ENCODE peak calls at places on chromosomes 16 and 17, in six cellular contexts. O, D, Y, A, C and I are unnamed samples.

GRCh38 chr16:50478773-50479149 is 69.4 kb upstream of the NKD1 start:
- DNase-seq in O (no peak), D (no peak), Y (peak; percentile 32), A (no peak), C (no peak), I (no peak)

GRCh38 chr17:78284146-78284545 is 52.7 kb downstream of the TMEM235 start:
- DNase-seq in O (peak; percentile 66), D (no peak), Y (no peak), A (peak; percentile 38), C (peak; percentile 94), I (peak; percentile 78)

GRCh38 chr17:49108318-49108717 is 24.3 kb upstream of the B4GALNT2 start:
- DNase-seq in O (peak; percentile 60), D (no peak), Y (no peak), A (peak; percentile 42), C (no peak), I (peak; percentile 74)

GRCh38 chr16:87443031-87443430 is 49.8 kb downstream of the ZCCHC14 start:
- DNase-seq in O (no peak), D (no peak), Y (no peak), A (no peak), C (no peak), I (no peak)

GRCh38 chr16:66964049-66964448 is 3.0 kb downstream of the CES3 start:
- DNase-seq in O (no peak), D (no peak), Y (no peak), A (no peak), C (no peak), I (no peak)

GRCh38 chr17:73394523-73395450 is 83.0 kb upstream of the CDC42EP4 start:
- DNase-seq in O (no peak), D (no peak), Y (no peak), A (no peak), C (no peak), I (no peak)

GRCh38 chr16:85980686-85981085 is 81.7 kb downstream of the IRF8 start:
- DNase-seq in O (no peak), D (no peak), Y (no peak), A (no peak), C (no peak), I (no peak)

GRCh38 chr17:7307686-7308624 is 527 bp downstream of the EIF5A start:
- DNase-seq in O (peak; percentile 35), D (no peak), Y (peak; percentile 59), A (no peak), C (peak; percentile 36), I (peak; percentile 51)

GRCh38 chr17:1168537-1169234 is 11.1 kb downstream of the ABR start:
- DNase-seq in O (no peak), D (no peak), Y (no peak), A (no peak), C (no peak), I (no peak)

GRCh38 chr17:36629970-36630369 is 28.6 kb downstream of the MRM1 start:
- DNase-seq in O (no peak), D (no peak), Y (no peak), A (no peak), C (no peak), I (no peak)

GRCh38 chr17:40097931-40098845 is 2.2 kb downstream of the NR1D1 start:
- DNase-seq in O (peak; percentile 40), D (peak; percentile 96), Y (peak; percentile 89), A (no peak), C (peak; percentile 71), I (peak; percentile 69)

GRCh38 chr17:14212401-14212800 is 24.3 kb downstream of the CDRT15 start:
- DNase-seq in O (no peak), D (no peak), Y (no peak), A (no peak), C (no peak), I (no peak)

GRCh38 chr17:14209215-14209614 is 27.4 kb downstream of the CDRT15 start:
- DNase-seq in O (no peak), D (peak; percentile 61), Y (no peak), A (no peak), C (peak; percentile 8), I (no peak)

GRCh38 chr17:14214271-14214670 is 22.4 kb downstream of the CDRT15 start:
- DNase-seq in O (peak; percentile 23), D (no peak), Y (no peak), A (no peak), C (no peak), I (peak; percentile 6)

GRCh38 chr17:14211246-14211645 is 25.4 kb downstream of the CDRT15 start:
- DNase-seq in O (no peak), D (no peak), Y (no peak), A (no peak), C (no peak), I (no peak)

GRCh38 chr17:14211778-14212177 is 24.9 kb downstream of the CDRT15 start:
- DNase-seq in O (peak; percentile 4), D (no peak), Y (no peak), A (no peak), C (peak; percentile 10), I (peak; percentile 11)
- TF ChIP-seq CTCF in O (peak; percentile 23), D (peak; percentile 59), Y (peak; percentile 16), A (peak; percentile 32), C (peak; percentile 35), I (peak; percentile 48)

GRCh38 chr16:78641463-78641862 is 542.0 kb downstream of the WWOX start:
- DNase-seq in O (no peak), D (no peak), Y (no peak), A (no peak), C (no peak), I (no peak)

GRCh38 chr16:78642621-78643285 is 543.3 kb downstream of the WWOX start:
- DNase-seq in O (no peak), D (no peak), Y (no peak), A (no peak), C (no peak), I (no peak)

GRCh38 chr16:78639775-78640174 is 540.3 kb downstream of the WWOX start:
- DNase-seq in O (no peak), D (no peak), Y (no peak), A (no peak), C (no peak), I (no peak)

GRCh38 chr16:78638371-78638770 is 538.9 kb downstream of the WWOX start:
- DNase-seq in O (no peak), D (no peak), Y (no peak), A (no peak), C (no peak), I (no peak)

DNA sequence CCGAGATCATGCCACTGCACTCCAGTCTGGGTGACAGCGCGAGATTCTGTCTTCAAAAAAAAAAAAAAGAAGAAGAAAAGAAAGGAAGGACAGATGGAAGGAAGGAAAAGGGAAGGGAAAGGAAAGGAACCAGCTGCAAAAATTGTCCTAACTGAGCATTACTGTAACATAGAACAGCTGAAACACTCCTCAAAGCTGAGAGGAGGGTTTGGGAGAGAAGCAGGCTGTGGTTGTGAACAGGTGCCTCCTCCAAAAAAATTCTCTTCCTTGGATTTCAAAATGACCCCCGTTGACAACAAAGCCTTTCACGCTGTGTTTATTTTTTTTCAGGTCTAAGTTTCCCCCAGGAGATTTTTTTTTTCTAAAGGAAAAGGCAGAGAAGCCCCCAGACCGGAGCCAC is 541.4 kb downstream of the WWOX start:
- DNase-seq in O (no peak), D (no peak), Y (no peak), A (no peak), C (no peak), I (no peak)
- H3K4me3 ChIP-seq in O (no peak overlapping the region), D (no peak overlapping the region), Y (no peak overlapping the region), A (no peak overlapping the region), C (no peak overlapping the region), I (no peak overlapping the region)

GRCh38 chr16:27515874-27516353 is 33.8 kb downstream of the GTF3C1 start:
- DNase-seq in O (peak; percentile 33), D (no peak), Y (no peak), A (no peak), C (no peak), I (peak; percentile 41)
- TF ChIP-seq CTCF in O (peak; percentile 73), D (peak; percentile 51), Y (peak; percentile 43), A (peak; percentile 61), C (peak; percentile 69), I (peak; percentile 71)

GRCh38 chr16:88617268-88618031 is 20.9 kb upstream of the IL17C start:
- DNase-seq in O (no peak), D (no peak), Y (peak; percentile 78), A (no peak), C (peak; percentile 78), I (no peak)
- H3K4me3 ChIP-seq in O (no peak overlapping the region), D (no peak overlapping the region), Y (peak overlapping the region; percentile 5), A (no peak overlapping the region), C (no peak overlapping the region), I (no peak overlapping the region)

GRCh38 chr16:89952049-89952448 is 3.5 kb downstream of the DEF8 start:
- DNase-seq in O (no peak), D (no peak), Y (peak; percentile 58), A (no peak), C (no peak), I (no peak)

GRCh38 chr16:89951509-89951908 is 3.0 kb downstream of the DEF8 start:
- DNase-seq in O (no peak), D (no peak), Y (no peak), A (no peak), C (no peak), I (no peak)

GRCh38 chr16:89949756-89950155 is 1.2 kb downstream of the DEF8 start:
- DNase-seq in O (no peak), D (no peak), Y (no peak), A (no peak), C (no peak), I (no peak)

GRCh38 chr16:89946515-89946914 is 2.0 kb upstream of the DEF8 start:
- DNase-seq in O (no peak), D (no peak), Y (no peak), A (no peak), C (no peak), I (no peak)

GRCh38 chr16:89949121-89949742 is 677 bp downstream of the DEF8 start:
- DNase-seq in O (no peak), D (no peak), Y (no peak), A (no peak), C (no peak), I (no peak)
- TF ChIP-seq CTCF in O (no peak), D (no peak), Y (no peak), A (no peak), C (no peak), I (no peak)

GRCh38 chr16:58471209-58471975 is 28.6 kb upstream of the NDRG4 start:
- DNase-seq in O (no peak), D (no peak), Y (no peak), A (no peak), C (no peak), I (no peak)
- H3K4me3 ChIP-seq in O (no peak overlapping the region), D (no peak overlapping the region), Y (no peak overlapping the region), A (no peak overlapping the region), C (no peak overlapping the region), I (no peak overlapping the region)

DNA sequence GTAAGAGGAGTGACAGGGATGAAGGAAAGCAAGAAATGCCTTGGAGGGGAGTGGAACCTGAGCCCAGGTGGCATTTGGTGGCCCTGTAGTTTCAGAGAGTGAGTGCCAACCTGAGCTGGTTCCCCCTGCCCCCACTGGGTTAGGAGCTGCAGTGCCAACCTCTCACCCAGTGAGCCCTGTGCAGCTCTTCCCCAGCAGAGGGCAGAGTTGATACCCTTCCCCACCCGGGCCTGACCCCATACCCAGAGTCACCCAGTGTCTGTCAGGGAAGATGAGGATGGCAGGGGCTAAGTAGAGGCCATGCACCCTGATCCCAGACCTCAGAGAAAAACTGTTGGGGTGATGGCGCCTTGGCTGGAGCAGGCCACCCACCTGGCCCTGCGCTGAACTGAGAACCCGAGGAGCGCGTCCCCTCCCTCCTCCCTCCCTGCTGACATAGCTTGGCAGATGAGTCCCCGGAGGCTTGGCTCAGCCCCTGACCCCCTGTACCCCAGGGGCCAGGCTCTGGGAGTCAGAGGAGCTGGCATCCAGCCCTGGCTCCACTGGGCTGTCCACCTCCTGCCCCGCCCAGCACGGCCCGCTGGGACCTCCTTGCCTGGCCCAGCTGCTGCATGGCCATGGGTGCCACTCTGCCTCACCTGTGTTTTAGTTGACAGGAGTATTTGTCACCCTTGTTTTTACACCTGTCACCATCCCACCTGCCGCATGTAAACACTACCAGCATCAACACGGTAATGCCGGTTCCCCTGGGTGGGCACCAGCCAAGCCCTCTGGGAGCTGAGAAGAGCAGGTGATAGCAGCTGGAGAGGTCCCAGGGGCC is 113.9 kb downstream of the AMFR start:
- DNase-seq in O (no peak), D (no peak), Y (no peak), A (no peak), C (no peak), I (no peak)
- TF ChIP-seq CTCF in O (peak; percentile 5), D (no peak), Y (no peak), A (no peak), C (peak; percentile 18), I (no peak)